ENCODE peak calls at places on chromosomes 5 and 9, in eight cellular contexts. One of them, this sample, is unnamed.

GRCh38 chr5:111854196-111854595 is 97.2 kb upstream of the NREP start:
- DNase-seq in A549: no peak
- DNase-seq in gastrocnemius medialis: no peak
- DNase-seq in transverse colon: no peak
- DNase-seq in GM23338: no peak
- DNase-seq in IMR-90: peak
- DNase-seq in GM12865: no peak
- DNase-seq in heart left ventricle: no peak
- DNase-seq in this sample: no peak

GRCh38 chr9:126157826-126158431 is 168.7 kb upstream of the MVB12B start:
- DNase-seq in GM23338: no peak
- DNase-seq in transverse colon: no peak
- DNase-seq in gastrocnemius medialis: no peak
- DNase-seq in IMR-90: no peak
- DNase-seq in GM12865: no peak
- DNase-seq in heart left ventricle: no peak
- DNase-seq in A549: no peak
- DNase-seq in this sample: no peak

GRCh38 chr5:67010684-67011409 is 185.8 kb downstream of the CD180 start:
- DNase-seq in gastrocnemius medialis: peak
- DNase-seq in GM23338: peak
- DNase-seq in heart left ventricle: peak
- DNase-seq in A549: no peak
- DNase-seq in transverse colon: peak
- DNase-seq in GM12865: no peak
- DNase-seq in IMR-90: peak
- DNase-seq in this sample: no peak

GRCh38 chr5:37133939-37134338 is 115.2 kb downstream of the CPLANE1 start:
- DNase-seq in gastrocnemius medialis: no peak
- DNase-seq in A549: no peak
- DNase-seq in GM12865: no peak
- DNase-seq in transverse colon: no peak
- DNase-seq in IMR-90: peak
- DNase-seq in heart left ventricle: no peak
- DNase-seq in GM23338: no peak
- DNase-seq in this sample: no peak

GRCh38 chr5:89703799-89704198 is 705.8 kb downstream of the CETN3 start:
- DNase-seq in transverse colon: no peak
- DNase-seq in A549: no peak
- DNase-seq in IMR-90: no peak
- DNase-seq in heart left ventricle: no peak
- DNase-seq in gastrocnemius medialis: no peak
- DNase-seq in GM12865: no peak
- DNase-seq in GM23338: peak
- DNase-seq in this sample: peak

GRCh38 chr9:114303977-114304376 is 18.9 kb upstream of the ORM1 start:
- DNase-seq in gastrocnemius medialis: no peak
- DNase-seq in IMR-90: no peak
- DNase-seq in GM23338: no peak
- DNase-seq in transverse colon: peak
- DNase-seq in GM12865: no peak
- DNase-seq in A549: no peak
- DNase-seq in heart left ventricle: no peak
- DNase-seq in this sample: no peak

GRCh38 chr5:83450183-83450839 is 21.2 kb upstream of the VCAN start:
- DNase-seq in heart left ventricle: no peak
- DNase-seq in GM23338: peak
- DNase-seq in gastrocnemius medialis: no peak
- DNase-seq in transverse colon: no peak
- DNase-seq in GM12865: no peak
- DNase-seq in A549: peak
- DNase-seq in IMR-90: no peak
- DNase-seq in this sample: no peak

GRCh38 chr9:84997472-84997871 is 327.9 kb downstream of the NTRK2 start:
- DNase-seq in heart left ventricle: no peak
- DNase-seq in GM12865: peak
- DNase-seq in GM23338: peak
- DNase-seq in gastrocnemius medialis: no peak
- DNase-seq in A549: no peak
- DNase-seq in transverse colon: no peak
- DNase-seq in IMR-90: no peak
- DNase-seq in this sample: no peak

GRCh38 chr9:95111716-95112115 is 205.8 kb downstream of the FANCC start:
- DNase-seq in IMR-90: no peak
- DNase-seq in transverse colon: no peak
- DNase-seq in A549: no peak
- DNase-seq in GM23338: no peak
- DNase-seq in gastrocnemius medialis: no peak
- DNase-seq in heart left ventricle: no peak
- DNase-seq in GM12865: no peak
- DNase-seq in this sample: no peak

GRCh38 chr5:54589786-54590185 is 72.2 kb downstream of the SNX18 start:
- DNase-seq in gastrocnemius medialis: no peak
- DNase-seq in heart left ventricle: no peak
- DNase-seq in IMR-90: no peak
- DNase-seq in transverse colon: no peak
- DNase-seq in GM12865: no peak
- DNase-seq in A549: no peak
- DNase-seq in GM23338: no peak
- DNase-seq in this sample: no peak

GRCh38 chr9:5784526-5785315 is 48.2 kb downstream of the ERMP1 start:
- DNase-seq in GM12865: no peak
- DNase-seq in transverse colon: no peak
- DNase-seq in A549: no peak
- DNase-seq in gastrocnemius medialis: no peak
- DNase-seq in GM23338: peak
- DNase-seq in IMR-90: no peak
- DNase-seq in heart left ventricle: no peak
- DNase-seq in this sample: no peak

GRCh38 chr9:19451240-19452087 is 42.7 kb downstream of the ACER2 start:
- DNase-seq in GM12865: peak
- DNase-seq in transverse colon: no peak
- DNase-seq in GM23338: no peak
- DNase-seq in gastrocnemius medialis: no peak
- DNase-seq in A549: no peak
- DNase-seq in IMR-90: no peak
- DNase-seq in heart left ventricle: no peak
- DNase-seq in this sample: no peak

DNA sequence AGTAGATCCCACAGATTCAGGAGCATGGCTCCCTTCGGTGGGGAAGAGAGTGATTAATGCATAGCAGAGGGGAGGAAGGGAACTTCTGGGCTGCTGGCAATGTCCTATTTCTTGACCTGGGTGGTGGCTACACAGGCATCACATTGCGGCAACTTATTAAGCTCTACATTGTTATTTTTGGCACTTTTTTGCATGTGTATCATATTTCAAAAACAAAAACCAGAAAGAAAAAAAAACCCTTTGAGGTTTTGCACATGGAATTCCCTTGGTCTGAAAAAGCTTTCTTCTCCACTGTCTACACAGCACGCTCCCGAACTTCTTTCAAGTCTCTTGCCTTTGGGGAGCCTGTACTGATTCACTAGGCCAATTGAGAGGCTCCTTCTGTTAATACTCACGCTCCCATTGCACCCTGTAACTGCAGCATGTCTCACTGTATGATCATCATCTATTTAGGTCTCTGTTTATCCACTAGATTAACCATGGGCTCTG is 25.1 kb downstream of the CEMIP2 start:
- DNase-seq in A549: no peak
- DNase-seq in transverse colon: no peak
- DNase-seq in gastrocnemius medialis: no peak
- DNase-seq in IMR-90: peak
- DNase-seq in GM12865: no peak
- DNase-seq in heart left ventricle: no peak
- DNase-seq in GM23338: no peak
- DNase-seq in this sample: no peak
- H3K4me3 ChIP-seq in A549: no peak
- H3K4me3 ChIP-seq in transverse colon: no peak
- H3K4me3 ChIP-seq in gastrocnemius medialis: no peak
- H3K4me3 ChIP-seq in IMR-90: no peak
- H3K4me3 ChIP-seq in GM12865: no peak
- H3K4me3 ChIP-seq in heart left ventricle: no peak
- H3K4me3 ChIP-seq in GM23338: no peak
- H3K4me3 ChIP-seq in this sample: no peak

DNA sequence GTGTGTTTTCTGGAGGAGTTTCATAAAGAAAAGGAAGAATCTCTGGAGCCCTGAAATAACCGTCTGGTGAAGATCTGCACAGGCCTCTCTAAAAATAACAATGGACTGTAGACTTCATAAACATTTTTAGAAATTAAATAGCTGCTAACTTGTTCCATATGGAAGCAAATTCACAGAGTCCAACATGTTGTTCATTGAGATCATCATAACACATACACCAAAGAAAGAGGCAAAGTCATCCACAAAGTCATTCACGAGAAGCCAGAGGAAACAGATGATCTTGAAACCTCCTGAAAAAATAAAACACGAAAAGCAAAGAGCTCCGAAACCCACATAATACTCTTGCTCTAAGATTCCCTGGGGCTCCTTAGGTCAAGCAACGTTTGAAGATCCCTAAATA is 347.8 kb downstream of the EFNA5 start:
- DNase-seq in gastrocnemius medialis: no peak
- DNase-seq in A549: no peak
- DNase-seq in IMR-90: peak
- DNase-seq in GM23338: no peak
- DNase-seq in GM12865: no peak
- DNase-seq in transverse colon: no peak
- DNase-seq in heart left ventricle: no peak
- DNase-seq in this sample: no peak
- TF ChIP-seq CTCF in gastrocnemius medialis: no peak
- TF ChIP-seq CTCF in A549: no peak
- TF ChIP-seq CTCF in IMR-90: no peak
- TF ChIP-seq CTCF in GM23338: no peak
- TF ChIP-seq CTCF in GM12865: no peak
- TF ChIP-seq CTCF in transverse colon: no peak
- TF ChIP-seq CTCF in heart left ventricle: no peak
- TF ChIP-seq CTCF in this sample: no peak

GRCh38 chr5:139298242-139298641 is 4.7 kb downstream of the MATR3 start:
- DNase-seq in gastrocnemius medialis: no peak
- DNase-seq in GM12865: no peak
- DNase-seq in transverse colon: no peak
- DNase-seq in heart left ventricle: no peak
- DNase-seq in A549: no peak
- DNase-seq in IMR-90: no peak
- DNase-seq in GM23338: no peak
- DNase-seq in this sample: no peak

GRCh38 chr5:139296862-139297326 is 3.4 kb downstream of the MATR3 start:
- DNase-seq in transverse colon: no peak
- DNase-seq in GM23338: no peak
- DNase-seq in IMR-90: no peak
- DNase-seq in A549: no peak
- DNase-seq in gastrocnemius medialis: no peak
- DNase-seq in GM12865: no peak
- DNase-seq in heart left ventricle: no peak
- DNase-seq in this sample: no peak

GRCh38 chr5:139296198-139296597 is 2.7 kb downstream of the MATR3 start:
- DNase-seq in GM12865: no peak
- DNase-seq in transverse colon: no peak
- DNase-seq in heart left ventricle: no peak
- DNase-seq in gastrocnemius medialis: no peak
- DNase-seq in A549: no peak
- DNase-seq in GM23338: no peak
- DNase-seq in IMR-90: no peak
- DNase-seq in this sample: no peak

GRCh38 chr5:139299477-139299876 is 5.9 kb downstream of the MATR3 start:
- DNase-seq in gastrocnemius medialis: no peak
- DNase-seq in IMR-90: no peak
- DNase-seq in A549: no peak
- DNase-seq in transverse colon: no peak
- DNase-seq in GM23338: no peak
- DNase-seq in heart left ventricle: no peak
- DNase-seq in GM12865: no peak
- DNase-seq in this sample: no peak

DNA sequence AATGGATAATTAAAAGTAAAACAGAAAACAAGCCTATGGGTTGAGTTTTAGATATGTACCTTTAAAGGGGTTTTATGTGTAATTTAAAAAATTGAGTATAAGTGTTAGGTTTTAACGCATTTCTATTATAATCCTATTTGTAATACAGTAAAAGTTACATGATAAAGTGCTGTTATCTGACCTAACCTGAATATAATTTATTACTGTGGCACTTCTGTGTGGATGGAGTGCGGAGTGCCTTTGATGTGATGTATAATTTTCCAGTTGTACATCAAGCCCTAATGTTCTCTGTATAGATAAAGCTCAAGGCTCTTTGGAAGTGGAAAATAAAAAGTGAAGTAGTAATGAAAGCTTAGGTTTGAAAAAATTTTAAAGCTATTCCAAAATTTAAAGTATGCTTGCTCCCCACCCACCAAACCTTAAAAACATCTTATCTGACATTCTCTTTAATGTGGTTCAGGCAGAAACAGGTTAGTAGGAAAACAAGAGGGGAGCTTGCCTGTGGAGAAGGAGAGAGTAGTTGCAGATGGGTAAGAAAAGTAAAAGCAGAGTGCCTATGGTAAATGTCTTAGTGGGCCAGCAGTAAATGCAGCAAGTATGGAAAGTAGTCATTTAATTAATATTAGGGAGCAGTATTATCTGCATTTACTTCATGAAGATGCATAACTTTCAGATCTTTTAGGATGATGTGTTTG is 4.0 kb downstream of the MATR3 start:
- DNase-seq in GM12865: no peak
- DNase-seq in A549: no peak
- DNase-seq in IMR-90: no peak
- DNase-seq in transverse colon: no peak
- DNase-seq in GM23338: no peak
- DNase-seq in gastrocnemius medialis: no peak
- DNase-seq in heart left ventricle: no peak
- DNase-seq in this sample: no peak
- H3K4me3 ChIP-seq in GM12865: no peak
- H3K4me3 ChIP-seq in A549: no peak
- H3K4me3 ChIP-seq in IMR-90: no peak
- H3K4me3 ChIP-seq in transverse colon: no peak
- H3K4me3 ChIP-seq in GM23338: peak
- H3K4me3 ChIP-seq in gastrocnemius medialis: no peak
- H3K4me3 ChIP-seq in heart left ventricle: no peak
- H3K4me3 ChIP-seq in this sample: no peak

GRCh38 chr9:17222932-17223331 is 88.1 kb downstream of the CNTLN start:
- DNase-seq in GM23338: no peak
- DNase-seq in A549: no peak
- DNase-seq in heart left ventricle: no peak
- DNase-seq in GM12865: no peak
- DNase-seq in IMR-90: no peak
- DNase-seq in gastrocnemius medialis: no peak
- DNase-seq in transverse colon: no peak
- DNase-seq in this sample: no peak

GRCh38 chr9:17216011-17216410 is 81.2 kb downstream of the CNTLN start:
- DNase-seq in IMR-90: no peak
- DNase-seq in heart left ventricle: no peak
- DNase-seq in A549: no peak
- DNase-seq in transverse colon: no peak
- DNase-seq in GM12865: no peak
- DNase-seq in GM23338: no peak
- DNase-seq in gastrocnemius medialis: no peak
- DNase-seq in this sample: no peak

DNA sequence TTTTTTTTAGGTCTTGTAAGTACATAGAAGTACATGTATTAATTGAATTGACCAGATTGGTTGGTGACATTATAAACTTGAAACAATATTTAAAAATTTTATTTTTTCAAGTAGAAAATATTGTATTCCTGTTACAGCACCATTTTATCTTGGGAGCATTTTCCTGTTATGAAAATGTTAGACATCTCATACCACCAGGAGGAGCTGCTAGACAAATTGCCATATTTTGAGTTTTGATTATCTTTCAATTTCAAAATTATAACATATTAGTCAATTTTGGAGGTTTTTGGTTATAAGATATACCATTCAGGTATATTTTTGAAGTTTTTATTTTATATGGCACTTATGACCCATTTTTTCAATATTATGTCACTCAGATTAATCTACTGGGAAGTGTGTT is 84.4 kb downstream of the CNTLN start:
- DNase-seq in transverse colon: no peak
- DNase-seq in gastrocnemius medialis: no peak
- DNase-seq in A549: no peak
- DNase-seq in IMR-90: peak
- DNase-seq in GM12865: no peak
- DNase-seq in heart left ventricle: no peak
- DNase-seq in GM23338: no peak
- DNase-seq in this sample: no peak
- TF ChIP-seq CTCF in transverse colon: peak
- TF ChIP-seq CTCF in gastrocnemius medialis: no peak
- TF ChIP-seq CTCF in A549: peak
- TF ChIP-seq CTCF in IMR-90: peak
- TF ChIP-seq CTCF in GM12865: no peak
- TF ChIP-seq CTCF in heart left ventricle: no peak
- TF ChIP-seq CTCF in GM23338: peak
- TF ChIP-seq CTCF in this sample: peak